ENCODE peak calls at places on chromosomes 4 and X, in nine cellular contexts. J is ELR; A is HL-60; W is NCI-H1092; G is effector CD4-positive, alpha-beta T cell; D is kidney epithelial cell; S is B cell; H is HCEC 1CT; Q is right atrium auricular region. P is an unnamed sample.

GRCh38 chr4:6951880-6952381 is 42.3 kb downstream of the TBC1D14 start:
- DNase-seq in Q (no peak), S (no peak), D (no peak), G (no peak), A (no peak), J (no peak), H (no peak), W (no peak), P (no peak)

GRCh38 chrX:139207655-139208054 is 322.9 kb upstream of the F9 start:
- DNase-seq in J (no peak), H (no peak), D (no peak), W (no peak), G (no peak), S (no peak), Q (no peak), A (no peak), P (no peak)

GRCh38 chr4:112057479-112057878 is 87.8 kb upstream of the FAM241A start:
- DNase-seq in D (no peak), S (no peak), Q (no peak), G (no peak), W (no peak), H (no peak), J (no peak), A (no peak), P (no peak)

GRCh38 chr4:85177679-85178078 is 211.2 kb upstream of the WDFY3 start:
- DNase-seq in A (no peak), Q (no peak), J (no peak), G (no peak), W (no peak), H (no peak), D (no peak), S (no peak), P (no peak)

GRCh38 chr4:3644849-3645627 is 112.8 kb upstream of the LRPAP1 start:
- DNase-seq in Q (no peak), G (no peak), A (no peak), J (peak; percentile 57), D (no peak), H (no peak), S (no peak), W (no peak), P (no peak)

GRCh38 chrX:7711167-7711566 is 131.8 kb upstream of the VCX start:
- DNase-seq in W (no peak), J (no peak), D (no peak), A (no peak), G (no peak), S (no peak), Q (no peak), H (no peak), P (no peak)

GRCh38 chr4:185998791-185999190 is 70.2 kb upstream of the TLR3 start:
- DNase-seq in J (no peak), W (no peak), D (no peak), S (no peak), H (no peak), G (no peak), Q (no peak), A (no peak), P (no peak)

GRCh38 chr4:71198958-71199357 is 139.9 kb upstream of the SLC4A4 start:
- DNase-seq in Q (no peak), S (no peak), J (no peak), G (no peak), A (no peak), W (no peak), H (no peak), D (no peak), P (no peak)

GRCh38 chrX:76172325-76172887 is 456 bp upstream of the PBDC1 start:
- DNase-seq in A (no peak), Q (no peak), D (no peak), H (no peak), G (no peak), W (no peak), S (no peak), J (no peak), P (no peak)

GRCh38 chrX:118577041-118577440 is 81.4 kb downstream of the DOCK11 start:
- DNase-seq in G (no peak), A (no peak), Q (no peak), D (no peak), H (no peak), W (peak; percentile 6), J (no peak), S (no peak), P (no peak)

GRCh38 chr4:10647811-10648210 is 36.8 kb downstream of the CLNK start:
- DNase-seq in G (no peak), D (no peak), H (no peak), W (no peak), A (no peak), Q (no peak), J (peak; percentile 56), S (no peak), P (no peak)

GRCh38 chr4:749771-750666 is 44.4 kb downstream of the PCGF3 start:
- DNase-seq in D (no peak), H (peak; percentile 17), A (no peak), J (no peak), G (no peak), W (no peak), S (no peak), Q (peak; percentile 65), P (peak; percentile 56)

GRCh38 chr4:15336410-15337184 is 91.2 kb upstream of the C1QTNF7 start:
- DNase-seq in H (peak; percentile 80), S (no peak), W (no peak), J (peak; percentile 65), D (peak; percentile 84), G (no peak), A (no peak), Q (no peak), P (no peak)

GRCh38 chr4:39179681-39180080 is 2.6 kb upstream of the WDR19 start:
- DNase-seq in D (no peak), Q (no peak), S (no peak), J (no peak), W (no peak), H (no peak), G (no peak), A (no peak), P (no peak)

GRCh38 chr4:74267998-74268606 is 40.2 kb upstream of the EPGN start:
- DNase-seq in Q (no peak), S (no peak), D (peak; percentile 77), H (peak; percentile 48), G (no peak), J (peak; percentile 73), A (no peak), W (no peak), P (no peak)

GRCh38 chrX:53115550-53115874 is 21.6 kb downstream of the KANTR start:
- DNase-seq in Q (no peak), W (no peak), D (no peak), S (no peak), G (no peak), J (no peak), H (no peak), A (no peak), P (no peak)

GRCh38 chr4:14783011-14783877 is 219.0 kb upstream of the CPEB2 start:
- DNase-seq in H (peak; percentile 76), S (no peak), D (no peak), W (no peak), G (no peak), A (no peak), J (peak; percentile 87), Q (no peak), P (no peak)

GRCh38 chrX:96474357-96475125 is 210.1 kb upstream of the DIAPH2 start:
- DNase-seq in Q (no peak), J (peak; percentile 24), S (no peak), H (peak; percentile 27), D (no peak), G (no peak), W (no peak), A (no peak), P (no peak)

GRCh38 chrX:103919336-103919682 is 43.1 kb upstream of the TMSB15B start:
- DNase-seq in Q (no peak), W (peak; percentile 57), G (no peak), H (peak; percentile 27), A (no peak), J (peak; percentile 54), S (peak; percentile 42), D (no peak), P (no peak)

GRCh38 chr4:138857399-138857798 is 158.2 kb upstream of the NOCT start:
- DNase-seq in S (no peak), Q (no peak), A (no peak), W (no peak), G (no peak), J (no peak), D (no peak), H (no peak), P (no peak)

GRCh38 chr4:55125087-55125721 is at the start of gene KDR:
- DNase-seq in Q (no peak), J (peak; percentile 30), D (no peak), S (no peak), W (no peak), A (no peak), H (no peak), G (no peak), P (peak; percentile 79)

GRCh38 chrX:140661657-140662056 is 47.9 kb upstream of the LINC00632 start:
- DNase-seq in D (no peak), A (no peak), J (peak; percentile 44), G (no peak), Q (no peak), H (peak; percentile 1), S (no peak), W (no peak), P (no peak)

GRCh38 chr4:157170321-157170720 is 50.2 kb upstream of the GRIA2 start:
- DNase-seq in J (no peak), D (no peak), S (no peak), G (no peak), A (no peak), W (no peak), Q (no peak), H (no peak), P (no peak)

GRCh38 chrX:98448524-98448923 is 1564.8 kb downstream of the RPA4 start:
- DNase-seq in S (no peak), H (no peak), J (no peak), W (no peak), A (no peak), D (no peak), Q (no peak), G (no peak), P (no peak)

GRCh38 chr4:86497980-86498379 is 96.1 kb upstream of the PTPN13 start:
- DNase-seq in W (no peak), J (no peak), S (no peak), D (no peak), G (no peak), H (no peak), A (no peak), Q (no peak), P (no peak)

GRCh38 chr4:39083164-39083563 is 21.1 kb downstream of the KLHL5 start:
- DNase-seq in S (no peak), A (no peak), J (peak; percentile 87), D (no peak), G (no peak), H (peak; percentile 23), Q (no peak), W (no peak), P (no peak)

GRCh38 chr4:16661813-16662212 is 236.6 kb downstream of the LDB2 start:
- DNase-seq in Q (no peak), A (no peak), H (no peak), J (peak; percentile 10), S (no peak), D (no peak), G (no peak), W (no peak), P (no peak)

GRCh38 chr4:38311495-38311894 is 351.3 kb downstream of the PTTG2 start:
- DNase-seq in W (no peak), A (no peak), S (no peak), H (no peak), Q (no peak), G (no peak), J (no peak), D (no peak), P (no peak)

GRCh38 chr4:88610771-88611170 is 18.5 kb downstream of the HERC3 start:
- DNase-seq in D (peak; percentile 68), Q (peak; percentile 81), S (no peak), A (no peak), W (no peak), G (no peak), H (no peak), J (no peak), P (no peak)

GRCh38 chrX:125404667-125405160 is 85.0 kb downstream of the TEX13C start:
- DNase-seq in A (no peak), Q (no peak), G (no peak), W (no peak), D (no peak), J (no peak), H (no peak), S (no peak), P (no peak)

GRCh38 chrX:111041018-111041462 is 55.0 kb upstream of the PAK3 start:
- DNase-seq in Q (no peak), W (peak; percentile 6), S (no peak), D (peak; percentile 86), A (peak; percentile 60), H (peak; percentile 10), G (no peak), J (peak; percentile 93), P (no peak)

P was measured in chondrocyte.